ENCODE peak calls at places on chromosomes 12 and 14, in ten cellular contexts. L is body of pancreas, S is A172, K is RWPE2, N is fibroblast of the aortic adventitia, I is ovary, T is MV-4-11, H is thyroid gland, J is H54, U is ELF-1. Q is an unnamed sample.

GRCh38 chr14:27672047-27672446 is 1074.2 kb upstream of the NOVA1 start:
- DNase-seq in T (no peak), L (no peak), H (no peak), I (no peak), K (no peak), U (peak), N (no peak), J (no peak), S (peak), Q (peak)

GRCh38 chr14:74855021-74855420 is 20.9 kb downstream of the PROX2 start:
- DNase-seq in K (no peak), S (no peak), J (no peak), N (no peak), H (no peak), U (no peak), I (no peak), L (no peak), T (no peak), Q (no peak)

GRCh38 chr14:32367501-32367900 is 38.4 kb downstream of the AKAP6 start:
- DNase-seq in S (no peak), H (no peak), I (no peak), N (peak), U (no peak), K (no peak), T (no peak), L (no peak), J (no peak), Q (no peak)

GRCh38 chr12:10941916-10942607 is 3.0 kb upstream of the TAS2R14 start:
- DNase-seq in T (no peak), U (peak), K (peak), J (no peak), S (peak), I (no peak), L (no peak), N (no peak), H (peak), Q (peak)

GRCh38 chr14:106378191-106378590 is 851.8 kb downstream of the TMEM121 start:
- DNase-seq in U (no peak), S (no peak), I (no peak), K (no peak), L (no peak), H (no peak), T (no peak), J (no peak), N (no peak), Q (no peak)

GRCh38 chr12:52244615-52244994 is 11.6 kb downstream of the KRT7 start:
- DNase-seq in K (peak), N (peak), I (no peak), T (no peak), S (peak), U (no peak), J (no peak), H (no peak), L (peak), Q (no peak)

GRCh38 chr12:52224154-52224553 is 8.9 kb upstream of the KRT7 start:
- DNase-seq in I (no peak), U (no peak), S (no peak), L (no peak), H (no peak), T (no peak), K (no peak), J (no peak), N (peak), Q (no peak)

GRCh38 chr14:85241022-85241880 is 288.7 kb upstream of the FLRT2 start:
- DNase-seq in S (peak), U (no peak), N (no peak), K (no peak), T (no peak), J (no peak), L (peak), I (no peak), H (peak), Q (no peak)

GRCh38 chr14:79825046-79825521 is 386.2 kb downstream of the DIO2 start:
- DNase-seq in I (no peak), U (no peak), N (peak), H (no peak), L (peak), J (no peak), T (no peak), K (no peak), S (peak), Q (no peak)

GRCh38 chr12:51868821-51869489 is 18.9 kb upstream of the ANKRD33 start:
- DNase-seq in H (no peak), J (no peak), L (no peak), T (no peak), U (peak), K (no peak), N (no peak), I (peak), S (no peak), Q (no peak)

GRCh38 chr14:61839452-61839851 is 77.2 kb downstream of the SNAPC1 start:
- DNase-seq in T (no peak), S (no peak), K (no peak), J (no peak), I (no peak), H (no peak), L (no peak), N (peak), U (no peak), Q (no peak)

GRCh38 chr14:102511538-102511937 is 2.0 kb upstream of the ANKRD9 start:
- DNase-seq in H (no peak), T (no peak), L (no peak), U (no peak), K (no peak), I (peak), S (no peak), N (no peak), J (no peak), Q (no peak)

GRCh38 chr12:113151655-113152054 is 2.1 kb downstream of the CFAP73 start:
- DNase-seq in K (no peak), S (no peak), J (no peak), H (no peak), L (no peak), I (no peak), T (no peak), N (no peak), U (no peak), Q (no peak)

GRCh38 chr12:51793201-51793600 is 55.3 kb downstream of the FIGNL2 start:
- DNase-seq in J (no peak), N (peak), K (no peak), T (no peak), U (no peak), H (no peak), I (no peak), S (no peak), L (no peak), Q (no peak)

GRCh38 chr14:90060965-90061848 is 587 bp upstream of the KCNK13 start:
- DNase-seq in U (no peak), S (no peak), K (peak), T (no peak), H (peak), J (no peak), L (no peak), N (no peak), I (no peak), Q (no peak)

GRCh38 chr12:92571169-92571568 is 131.6 kb upstream of the PLEKHG7 start:
- DNase-seq in S (no peak), L (no peak), U (no peak), J (no peak), N (no peak), K (no peak), I (no peak), T (no peak), H (no peak), Q (no peak)

GRCh38 chr14:23153891-23154796 is 29.3 kb downstream of the SLC7A8 start:
- DNase-seq in K (peak), U (peak), I (peak), L (peak), T (peak), N (peak), H (peak), S (no peak), J (no peak), Q (no peak)

GRCh38 chr12:30622509-30622908 is 73.2 kb downstream of the IPO8 start:
- DNase-seq in L (no peak), U (no peak), H (no peak), T (peak), I (no peak), J (no peak), K (no peak), S (peak), N (peak), Q (no peak)

GRCh38 chr12:76790564-76791552 is 26.9 kb downstream of the ZDHHC17 start:
- DNase-seq in K (no peak), I (no peak), J (no peak), S (peak), U (no peak), T (peak), N (peak), H (no peak), L (no peak), Q (peak)

GRCh38 chr12:68178774-68179439 is 19.4 kb upstream of the IFNG start:
- DNase-seq in T (no peak), K (no peak), H (no peak), L (no peak), S (no peak), U (no peak), N (no peak), J (no peak), I (no peak), Q (no peak)

GRCh38 chr12:97167598-97167997 is 260.5 kb downstream of the NEDD1 start:
- DNase-seq in K (no peak), I (no peak), J (no peak), L (no peak), H (no peak), U (no peak), N (no peak), S (peak), T (peak), Q (no peak)

GRCh38 chr12:55982319-55982936 is 8.6 kb downstream of the RAB5B start:
- DNase-seq in H (no peak), L (no peak), I (no peak), K (no peak), N (no peak), T (peak), J (no peak), U (no peak), S (no peak), Q (no peak)

GRCh38 chr12:109203480-109203879 is 87.1 kb downstream of the ACACB start:
- DNase-seq in N (no peak), L (no peak), S (no peak), U (no peak), J (no peak), H (no peak), I (no peak), K (no peak), T (no peak), Q (no peak)

GRCh38 chr12:121966959-121967358 is 48.6 kb downstream of the CFAP251 start:
- DNase-seq in I (no peak), N (peak), H (no peak), J (no peak), S (no peak), U (no peak), K (no peak), L (no peak), T (no peak), Q (no peak)

GRCh38 chr12:57280234-57281062 is 29.5 kb upstream of the STAC3 start:
- DNase-seq in S (peak), J (peak), U (peak), T (peak), L (peak), H (peak), N (peak), K (peak), I (no peak), Q (peak)